ENCODE peak calls at places on chromosomes 4 and X, in eight cellular contexts. N is ovary, W is prostate gland, K is heart right ventricle, Z is fibroblast of lung, M is bronchial epithelial cell, X is K562, F is neural progenitor cell. R is an unnamed sample. For H3K36me3, the result is how much of the 10 kb centered on the place peaks cover.

GRCh38 chrX:33138677-33139249 is 72.6 kb downstream of the DMD start:
- DNase-seq in X (no peak), N (no peak), M (no peak), Z (no peak), K (no peak), F (no peak), W (no peak), R (no peak)

GRCh38 chrX:46582964-46583363 is 9.4 kb downstream of the CHST7 start:
- DNase-seq in K (no peak), M (peak), Z (peak), N (no peak), F (no peak), X (no peak), W (peak), R (no peak)

GRCh38 chrX:66014560-66014959 is 25.3 kb downstream of the VSIG4 start:
- DNase-seq in W (no peak), M (no peak), K (no peak), Z (no peak), X (no peak), N (no peak), F (no peak), R (no peak)

GRCh38 chrX:54807524-54808108 is at the start of gene MAGED2:
- DNase-seq in F (peak), Z (peak), M (peak), K (peak), W (peak), N (peak), X (peak), R (no peak)

GRCh38 chr4:5890063-5890727 is 2.7 kb downstream of the CRMP1 start:
- DNase-seq in N (no peak), W (no peak), Z (peak), F (peak), X (no peak), K (no peak), M (no peak), R (no peak)

GRCh38 chr4:156295676-156296075 is 342.0 kb upstream of the CTSO start:
- DNase-seq in W (no peak), N (no peak), M (peak), K (no peak), X (no peak), F (no peak), Z (peak), R (no peak)

GRCh38 chrX:39335447-39336235 is 534.4 kb downstream of the MID1IP1 start:
- DNase-seq in N (no peak), X (no peak), W (peak), Z (no peak), M (no peak), F (no peak), K (no peak), R (no peak)

GRCh38 chr4:3851881-3852280 is 85.7 kb downstream of the ADRA2C start:
- DNase-seq in Z (no peak), K (no peak), F (no peak), N (no peak), X (no peak), M (no peak), W (no peak), R (no peak)

GRCh38 chr4:80103615-80104014 is 30.6 kb upstream of the ANTXR2 start:
- DNase-seq in M (no peak), X (no peak), N (no peak), K (no peak), F (no peak), W (peak), Z (no peak), R (no peak)

GRCh38 chr4:2073808-2074481 is 14.8 kb downstream of the NAT8L start:
- DNase-seq in K (no peak), Z (no peak), M (no peak), F (no peak), W (no peak), X (no peak), N (no peak), R (peak)

GRCh38 chrX:149462849-149463248 is 42.3 kb downstream of the IDS start:
- DNase-seq in Z (peak), X (no peak), W (no peak), N (no peak), M (no peak), F (no peak), K (no peak), R (no peak)

GRCh38 chr4:1592179-1593037 is 91.7 kb downstream of the FAM53A start:
- DNase-seq in N (no peak), X (peak), F (no peak), Z (no peak), M (no peak), W (no peak), K (peak), R (no peak)

GRCh38 chr4:125704726-125705125 is 390.0 kb downstream of the FAT4 start:
- DNase-seq in M (no peak), N (no peak), F (no peak), K (no peak), Z (no peak), X (no peak), W (no peak), R (no peak)

GRCh38 chr4:108192056-108192455 is 23.3 kb upstream of the LEF1 start:
- DNase-seq in Z (no peak), M (no peak), N (no peak), K (no peak), X (no peak), W (no peak), F (no peak), R (no peak)

GRCh38 chr4:18020145-18020670 is 1.3 kb downstream of the LCORL start:
- DNase-seq in M (no peak), N (peak), F (peak), X (no peak), Z (peak), K (no peak), W (peak), R (peak)

GRCh38 chr4:155701827-155702226 is 35.2 kb downstream of the GUCY1A1 start:
- DNase-seq in K (no peak), N (no peak), Z (no peak), X (no peak), M (no peak), F (no peak), W (no peak), R (no peak)

GRCh38 chrX:154602226-154602625 is 16.9 kb downstream of the CTAG1B start:
- DNase-seq in W (no peak), F (no peak), N (no peak), X (no peak), K (no peak), M (no peak), Z (no peak), R (peak)

GRCh38 chr4:33316033-33316432 is 2595.9 kb downstream of the PCDH7 start:
- DNase-seq in M (peak), W (no peak), K (no peak), F (no peak), X (no peak), Z (no peak), N (no peak), R (no peak)
- TF ChIP-seq CTCF in M (no peak), W (no peak), K (no peak), F (no peak), X (no peak), Z (no peak), N (no peak), R (no peak)

DNA sequence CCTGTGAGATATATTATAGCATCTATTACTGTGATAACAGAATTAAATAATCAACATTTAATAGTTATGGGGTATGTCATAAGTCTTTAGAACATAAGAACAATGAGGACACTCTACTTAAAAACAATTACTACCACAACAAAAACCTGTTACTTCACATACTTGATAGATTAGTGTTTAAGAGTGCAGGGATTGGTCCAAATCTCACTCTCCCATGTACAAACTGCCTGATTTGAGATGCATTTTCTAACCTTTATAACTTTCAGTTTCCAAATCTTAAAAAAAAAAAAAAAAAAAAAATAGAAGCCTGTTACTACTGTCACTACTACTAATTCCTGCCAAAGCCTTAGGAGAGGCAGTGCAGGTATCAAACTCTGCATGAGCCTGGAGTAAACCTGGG is 5.6 kb downstream of the PCDH18 start:
- DNase-seq in M (no peak), Z (no peak), W (no peak), F (no peak), X (no peak), K (no peak), N (no peak), R (no peak)
- H3K36me3 ChIP-seq in M (under half), Z (under half), W (under half), F (half or more), X (under half), K (under half), N (under half), R (under half)

DNA sequence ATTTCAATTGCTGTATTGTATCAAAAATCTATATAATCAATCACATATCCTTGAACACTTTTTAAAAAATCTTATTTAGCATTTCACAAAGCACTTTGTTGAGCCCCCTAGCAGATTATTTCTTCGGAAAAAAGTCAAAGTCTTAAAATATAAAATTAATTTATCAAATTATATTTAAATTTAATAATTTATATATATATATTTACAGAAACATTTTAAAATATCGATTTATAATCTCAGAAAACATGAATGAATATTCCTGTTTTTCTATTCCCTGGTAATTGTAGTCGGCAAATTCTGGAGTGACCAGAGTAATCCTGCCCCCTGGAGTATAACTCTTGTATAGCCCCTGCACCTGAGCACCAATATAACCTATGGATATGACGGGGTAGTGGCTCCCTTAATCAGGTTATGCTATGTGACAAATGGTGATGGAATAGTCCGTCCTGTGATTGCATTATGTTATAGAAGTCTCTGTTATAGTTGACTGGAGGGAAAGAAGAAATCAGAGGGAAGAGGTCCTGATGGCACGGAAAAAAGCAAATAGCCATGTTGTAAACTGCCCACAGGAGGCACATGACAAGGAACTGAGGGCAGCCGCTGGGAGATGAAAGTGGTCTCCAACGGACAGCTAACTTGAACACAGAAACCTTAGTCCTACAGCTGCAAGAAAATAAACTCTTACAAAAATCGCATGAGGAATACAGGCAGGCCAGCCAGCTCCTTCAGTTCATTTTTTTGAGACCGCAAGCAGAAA is 1092.3 kb downstream of the ARAP2 start:
- DNase-seq in K (no peak), W (no peak), Z (no peak), N (no peak), X (peak), F (peak), M (peak), R (no peak)
- TF ChIP-seq CTCF in K (no peak), W (no peak), Z (no peak), N (no peak), X (peak), F (peak), M (peak), R (no peak)

DNA sequence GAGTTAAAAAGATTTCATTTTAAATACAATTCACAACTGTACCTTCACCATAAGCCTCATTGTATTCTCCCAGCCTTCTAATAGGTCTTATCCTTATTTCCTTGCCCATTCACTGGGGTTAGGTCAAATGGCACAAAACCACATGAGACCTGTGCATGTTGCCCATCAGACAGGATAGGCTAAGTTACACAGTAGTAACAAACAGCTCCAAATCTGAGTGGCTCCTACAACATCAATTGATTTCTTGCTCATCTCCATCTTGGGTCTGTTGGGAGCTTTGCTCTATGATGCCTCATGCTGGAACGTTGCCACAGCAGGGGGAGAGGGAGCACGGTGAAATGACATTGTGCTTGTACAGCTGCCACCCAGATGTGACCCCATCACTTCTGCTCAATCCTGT is 70.6 kb downstream of the DHX15 start:
- DNase-seq in N (no peak), K (no peak), W (no peak), Z (no peak), F (no peak), M (no peak), X (no peak), R (no peak)
- H3K36me3 ChIP-seq in N (under half), K (under half), W (under half), Z (under half), F (under half), M (under half), X (under half), R (under half)

DNA sequence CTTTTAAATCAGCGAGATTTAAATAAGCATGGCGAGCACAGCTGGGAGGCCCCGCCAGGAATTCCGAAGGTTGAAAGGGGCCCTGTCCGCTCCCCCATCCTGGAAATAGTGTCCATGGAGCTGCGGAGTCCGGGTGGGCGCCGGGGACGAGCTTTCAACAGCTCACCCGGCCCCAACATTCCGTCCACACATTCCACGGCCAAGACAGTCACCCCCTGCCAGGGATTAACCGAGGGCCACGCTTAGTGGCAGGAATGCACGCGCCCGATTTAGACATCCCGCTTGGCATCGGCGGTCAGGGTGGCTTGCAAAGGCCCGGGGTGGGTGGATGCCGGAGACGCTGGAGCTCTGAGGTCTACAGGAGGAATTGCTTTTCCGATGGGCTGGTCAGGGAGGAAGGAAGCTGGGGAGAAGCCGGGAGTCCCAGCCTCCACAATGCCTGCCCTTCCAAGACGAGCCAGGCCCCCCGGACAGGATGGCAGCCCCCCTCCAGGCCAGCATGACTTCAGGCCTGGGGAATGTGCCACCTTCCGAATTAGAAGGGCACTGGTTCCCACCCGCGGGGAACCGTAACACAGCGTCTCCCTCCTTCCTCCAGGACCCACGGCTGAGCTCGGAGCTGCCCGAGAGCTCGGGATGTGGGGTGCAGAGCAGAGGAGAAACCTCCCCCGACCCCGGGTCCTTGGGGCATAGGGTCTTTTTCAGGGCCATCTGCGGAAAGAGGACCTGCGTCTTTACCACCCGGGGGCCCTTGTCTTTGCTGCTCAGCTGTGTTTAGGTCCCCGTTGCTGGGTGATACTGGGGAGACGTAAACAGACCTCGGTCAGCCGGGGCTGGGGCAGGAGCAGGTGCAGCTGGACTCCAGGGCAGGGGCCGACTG is 26.9 kb upstream of the PPP2R3B start:
- DNase-seq in Z (no peak), K (peak), F (peak), M (no peak), X (no peak), W (no peak), N (no peak), R (no peak)
- TF ChIP-seq CTCF in Z (no peak), K (peak), F (peak), M (no peak), X (no peak), W (no peak), N (no peak), R (no peak)

DNA sequence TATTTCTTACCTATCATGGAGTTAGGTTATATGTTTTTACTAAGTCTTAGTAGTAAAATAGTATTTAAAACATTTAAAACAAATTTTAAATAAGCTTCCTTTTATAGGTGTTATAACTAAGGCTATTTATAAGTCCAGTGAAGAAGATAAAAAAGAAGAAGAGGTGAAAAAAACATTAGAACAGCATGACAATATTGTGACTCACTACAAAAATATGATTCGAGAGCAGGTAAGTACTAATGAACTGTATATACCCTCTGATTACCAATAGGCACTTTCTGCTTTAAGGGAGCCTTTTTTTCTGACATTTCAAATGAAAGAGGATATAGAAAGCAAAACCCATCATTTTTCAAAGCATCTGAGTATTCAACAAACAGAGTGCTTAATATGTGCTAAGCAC is 76.6 kb downstream of the USO1 start:
- DNase-seq in F (no peak), M (peak), W (no peak), K (no peak), Z (no peak), X (no peak), N (no peak), R (no peak)
- H3K36me3 ChIP-seq in F (under half), M (under half), W (under half), K (under half), Z (under half), X (under half), N (under half), R (half or more)

R was measured in upper lobe of left lung.